ENCODE peak calls at places on chromosomes 13 and 19, in four cellular contexts. R is WTC11, H is K562, E is H1. A is an unnamed sample.
A peak's percentile ranks its signal among the peaks of the same experiment; 100 is the strongest.

GRCh38 chr13:24927810-24928404 is 163.9 kb downstream of the RNF17 start:
- DNase-seq in H (no peak), E (no peak), R (no peak), A (no peak)

GRCh38 chr19:3366761-3367571 is 583 bp downstream of the NFIC start:
- DNase-seq in H (peak; percentile 81), E (peak; percentile 77), R (no peak), A (peak; percentile 86)

GRCh38 chr19:1487576-1488281 is 2.4 kb downstream of the PCSK4 start:
- DNase-seq in H (no peak), E (no peak), R (no peak), A (no peak)

GRCh38 chr13:18946738-18947137 is 234.9 kb downstream of the TUBA3C start:
- DNase-seq in E (no peak), R (no peak), H (no peak), A (no peak)

GRCh38 chr19:38425810-38426466 is at the start of gene RASGRP4:
- DNase-seq in E (peak; percentile 56), H (peak; percentile 81), R (peak; percentile 45), A (no peak)

GRCh38 chr13:95627590-95627989 is 16.9 kb downstream of the DZIP1 start:
- DNase-seq in H (no peak), E (no peak), R (no peak), A (no peak)

GRCh38 chr19:805600-806550 is 8.6 kb downstream of the PTBP1 start:
- DNase-seq in H (no peak), E (peak; percentile 50), R (no peak), A (peak; percentile 39)

GRCh38 chr13:71525004-71525403 is 342.0 kb downstream of the DACH1 start:
- DNase-seq in R (no peak), H (no peak), E (no peak), A (no peak)

GRCh38 chr19:17847538-17848366 is at the start of gene JAK3:
- DNase-seq in E (peak; percentile 90), R (peak; percentile 90), H (peak; percentile 54), A (peak; percentile 93)

GRCh38 chr19:5447700-5448311 is 7.4 kb upstream of the ZNRF4 start:
- DNase-seq in R (no peak), E (no peak), H (no peak), A (no peak)

GRCh38 chr19:38924383-38924782 is 6.2 kb downstream of the SARS2 start:
- DNase-seq in R (no peak), E (no peak), H (no peak), A (no peak)

GRCh38 chr19:14700711-14701110 is 10.9 kb downstream of the ZNF333 start:
- DNase-seq in E (no peak), H (no peak), R (no peak), A (no peak)

GRCh38 chr13:40422588-40423235 is 243.7 kb downstream of the FOXO1 start:
- DNase-seq in E (no peak), R (no peak), H (no peak), A (no peak)

GRCh38 chr13:64255988-64256387 is 2840.3 kb upstream of the PCDH20 start:
- DNase-seq in H (no peak), E (no peak), R (no peak), A (no peak)

GRCh38 chr13:33606692-33607091 is 211.3 kb upstream of the RFC3 start:
- DNase-seq in H (no peak), R (peak; percentile 23), E (no peak), A (no peak)

GRCh38 chr13:93834051-93834450 is 607.4 kb downstream of the GPC6 start:
- DNase-seq in R (no peak), E (no peak), H (no peak), A (peak; percentile 41)

GRCh38 chr19:46211201-46211881 is 18.2 kb upstream of the IGFL1 start:
- DNase-seq in E (peak; percentile 55), H (no peak), R (peak; percentile 65), A (no peak)

GRCh38 chr19:32691952-32692726 is 518 bp downstream of the NUDT19 start:
- DNase-seq in R (peak; percentile 61), H (peak; percentile 76), E (peak; percentile 72), A (peak; percentile 81)

GRCh38 chr13:92158335-92158734 is 759.9 kb downstream of the GPC5 start:
- DNase-seq in R (no peak), H (no peak), E (no peak), A (no peak)

GRCh38 chr13:43991773-43992201 is 112.1 kb downstream of the LACC1 start:
- DNase-seq in R (no peak), E (no peak), H (no peak), A (no peak)

GRCh38 chr13:75736132-75736531 is 100.0 kb downstream of the LMO7 start:
- DNase-seq in H (no peak), R (no peak), E (no peak), A (no peak)

GRCh38 chr13:24022568-24022967 is 125.3 kb upstream of the C1QTNF9B start:
- DNase-seq in R (no peak), H (no peak), E (no peak), A (no peak)

GRCh38 chr19:18899624-18900560 is 3.9 kb upstream of the CERS1 start:
- DNase-seq in E (no peak), R (no peak), H (no peak), A (no peak)

GRCh38 chr13:114260818-114261217 is 20.6 kb upstream of the UPF3A start:
- DNase-seq in H (no peak), R (no peak), E (no peak), A (no peak)

GRCh38 chr13:43405457-43405856 is 381.3 kb downstream of the ENOX1 start:
- DNase-seq in E (no peak), H (no peak), R (no peak), A (no peak)

GRCh38 chr13:79522583-79522982 is 41.6 kb downstream of the NDFIP2 start:
- DNase-seq in R (no peak), E (no peak), H (peak; percentile 39), A (no peak)

GRCh38 chr13:42649761-42650289 is 75.9 kb downstream of the TNFSF11 start:
- DNase-seq in H (no peak), E (no peak), R (no peak), A (no peak)

GRCh38 chr13:30172593-30173300 is 134.6 kb downstream of the KATNAL1 start:
- DNase-seq in R (no peak), E (no peak), H (no peak), A (no peak)

GRCh38 chr19:17725422-17726078 is 6.3 kb downstream of the MAP1S start:
- DNase-seq in H (no peak), E (peak; percentile 86), R (peak; percentile 77), A (peak; percentile 67)

DNA sequence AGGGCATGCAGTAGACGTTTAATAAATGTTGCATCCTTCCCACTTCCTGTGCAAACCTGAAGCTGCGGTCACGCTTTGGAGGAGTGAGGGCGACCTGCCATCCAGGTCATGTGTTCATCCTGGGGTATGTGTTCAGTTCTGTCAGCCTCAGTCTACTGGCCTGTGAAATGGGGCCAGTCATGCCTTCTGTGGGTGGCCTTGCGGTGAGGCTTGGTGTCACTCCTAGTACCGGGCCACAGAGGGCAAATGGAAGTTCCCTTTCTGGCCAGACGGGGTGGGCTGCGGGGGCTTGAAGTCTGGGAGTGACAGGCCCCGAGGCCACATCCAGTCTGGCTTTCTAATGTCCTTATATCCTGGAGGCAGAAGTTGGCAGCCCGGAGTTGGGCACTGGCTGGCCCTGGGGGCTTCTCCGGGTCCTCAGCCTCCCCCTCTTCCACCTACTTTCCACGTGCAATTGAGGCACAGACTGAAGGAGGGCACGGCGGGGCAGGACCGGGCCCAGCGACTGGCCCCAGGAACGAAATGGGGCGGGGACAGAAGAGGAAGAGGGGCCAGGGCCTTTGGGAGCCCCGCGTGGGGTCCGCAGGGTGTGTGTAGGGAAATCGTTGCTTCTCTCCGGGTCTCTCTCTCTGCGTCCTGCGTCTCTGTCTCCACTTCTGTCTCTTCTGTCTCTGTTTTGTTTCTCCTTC is 11.1 kb downstream of the PDE4A start:
- DNase-seq in R (peak; percentile 34), H (peak; percentile 68), E (peak; percentile 65), A (peak; percentile 46)
- TF ChIP-seq TEAD4 in R (no peak), H (peak; percentile 26), E (no peak), A (no peak)

GRCh38 chr13:45506811-45507210 is 42.1 kb downstream of the COG3 start:
- DNase-seq in R (no peak), E (no peak), H (no peak), A (no peak)

GRCh38 chr13:45512148-45512498 is 47.4 kb downstream of the COG3 start:
- DNase-seq in H (no peak), R (no peak), E (no peak), A (no peak)

GRCh38 chr13:45516757-45517156 is 52.0 kb downstream of the COG3 start:
- DNase-seq in R (no peak), E (no peak), H (no peak), A (no peak)

GRCh38 chr13:45510671-45511070 is 45.9 kb downstream of the COG3 start:
- DNase-seq in H (no peak), R (no peak), E (no peak), A (no peak)

GRCh38 chr13:45511310-45512147 is 46.8 kb downstream of the COG3 start:
- DNase-seq in R (no peak), H (peak; percentile 67), E (no peak), A (peak; percentile 60)
- TF ChIP-seq TEAD4 in R (no peak), H (no peak), E (no peak), A (no peak)

DNA sequence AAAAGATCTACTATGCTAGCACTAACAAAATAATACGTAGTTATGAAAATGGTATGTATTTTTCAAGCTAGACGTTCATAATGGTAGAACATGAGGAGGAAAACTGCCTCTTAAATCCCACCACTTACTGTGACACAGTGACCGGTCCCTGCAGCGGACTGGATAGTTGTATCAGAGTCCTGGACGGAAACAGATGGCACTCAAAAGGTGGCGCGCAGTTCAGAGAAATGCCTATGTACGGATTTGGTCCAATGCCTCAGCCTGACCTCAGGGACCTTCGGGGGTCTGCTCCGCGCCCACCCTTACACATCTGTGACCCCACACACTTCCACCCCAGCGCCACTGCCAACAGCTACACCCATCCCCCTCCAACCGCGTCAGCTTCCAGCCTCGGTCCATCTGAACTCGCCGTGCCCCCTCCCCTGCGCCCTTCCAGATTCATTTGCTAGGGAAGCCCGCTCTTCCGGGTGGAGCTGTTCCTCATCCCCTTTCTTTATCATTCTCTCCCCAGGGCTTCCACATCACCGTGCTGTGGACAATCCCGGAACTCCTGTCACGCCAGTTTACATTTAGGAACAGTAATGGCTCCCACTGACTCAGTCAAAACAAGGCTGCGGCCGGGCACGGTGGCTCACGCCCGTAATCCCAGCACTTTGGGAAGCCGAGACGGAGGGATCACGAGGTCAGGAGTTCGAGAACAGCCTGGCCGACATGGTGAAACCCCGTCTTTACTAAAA is 794 bp upstream of the LENG8 start:
- DNase-seq in R (peak; percentile 46), E (peak; percentile 62), H (peak; percentile 70), A (peak; percentile 74)
- TF ChIP-seq TEAD4 in R (no peak), E (no peak), H (no peak), A (no peak)

GRCh38 chr19:7970716-7971448 is 27.4 kb upstream of the TIMM44 start:
- DNase-seq in R (peak; percentile 85), E (peak; percentile 85), H (peak; percentile 62), A (peak; percentile 81)
- TF ChIP-seq TEAD4 in R (no peak), E (no peak), H (no peak), A (no peak)